ENCODE peak calls at places on chromosomes 12 and 14, in nine cellular contexts. L is ureter; K is NCI-H69; N is adrenal gland; F is stimulated activated CD4-positive, alpha-beta T cell treated with anti-CD3 and anti-CD28 coated beads, Interleukin-1b, Interleukin-23, amount 100 ng/mL, for 4 hours; S is lung microvascular endothelial cell; M is germinal center; T is prostate gland; W is KBM-7. R is an unnamed sample.

GRCh38 chr12:116381744-116382455 is 104.4 kb upstream of the MED13L start:
- DNase-seq in L (no peak), W (no peak), N (no peak), K (peak), F (no peak), M (no peak), T (no peak), S (peak), R (peak)

GRCh38 chr12:82608706-82609105 is 78.0 kb upstream of the TMTC2 start:
- DNase-seq in L (no peak), F (no peak), N (no peak), S (no peak), T (no peak), K (no peak), M (no peak), W (no peak), R (no peak)

GRCh38 chr12:25557830-25558436 is 4.8 kb upstream of the LMNTD1 start:
- DNase-seq in T (peak), M (peak), F (peak), K (peak), N (no peak), L (no peak), W (peak), S (peak), R (no peak)

GRCh38 chr12:130989391-130989790 is 35.7 kb downstream of the ADGRD1 start:
- DNase-seq in M (no peak), F (no peak), T (no peak), K (no peak), W (no peak), S (no peak), L (no peak), N (no peak), R (no peak)

GRCh38 chr14:24795406-24795805 is 161.4 kb upstream of the GZMB start:
- DNase-seq in K (no peak), W (no peak), S (no peak), N (no peak), M (no peak), L (no peak), F (no peak), T (no peak), R (no peak)

GRCh38 chr12:100927825-100928224 is 133.2 kb downstream of the ANO4 start:
- DNase-seq in L (no peak), S (no peak), F (no peak), T (no peak), N (no peak), W (no peak), K (no peak), M (no peak), R (no peak)

GRCh38 chr12:42124764-42125371 is 19.8 kb downstream of the GXYLT1 start:
- DNase-seq in F (no peak), L (no peak), T (no peak), W (peak), S (peak), M (no peak), N (no peak), K (peak), R (no peak)

GRCh38 chr12:131831021-131831571 is 2.9 kb downstream of the MMP17 start:
- DNase-seq in W (no peak), T (no peak), K (peak), S (peak), F (peak), N (no peak), L (no peak), M (no peak), R (no peak)

GRCh38 chr14:63542231-63542999 is 762 bp downstream of the PPP2R5E start:
- DNase-seq in T (peak), M (no peak), K (peak), F (no peak), S (peak), L (no peak), N (peak), W (peak), R (no peak)

GRCh38 chr12:127343941-127344340 is 923.0 kb upstream of the TMEM132C start:
- DNase-seq in M (no peak), F (no peak), T (no peak), S (no peak), N (no peak), W (no peak), L (no peak), K (no peak), R (no peak)

GRCh38 chr12:108825205-108825950 is 32.0 kb downstream of the SSH1 start:
- DNase-seq in W (peak), K (peak), N (no peak), M (no peak), F (no peak), L (no peak), T (no peak), S (peak), R (no peak)